ENCODE peak calls at places on chromosomes 1 and 21, in six cellular contexts. I is GM12878, N is tibial artery, Q is upper lobe of right lung, Z is nephron progenitor cell, H is lower leg skin. Y is an unnamed sample.

GRCh38 chr1:56645663-56646330 is 683 bp downstream of the PRKAA2 start:
- DNase-seq in I (no peak), N (peak), Q (no peak), Z (peak), H (no peak), Y (peak)

GRCh38 chr1:111733183-111733995 is 5.8 kb downstream of the INKA2 start:
- DNase-seq in I (no peak), N (peak), Q (no peak), Z (peak), H (peak), Y (peak)

GRCh38 chr1:111789077-111789476 is 33.4 kb downstream of the DDX20 start:
- DNase-seq in I (no peak), N (no peak), Q (no peak), Z (no peak), H (no peak), Y (peak)

GRCh38 chr1:225754940-225755635 is 22.5 kb upstream of the SRP9 start:
- DNase-seq in I (no peak), N (no peak), Q (no peak), Z (no peak), H (no peak), Y (no peak)

GRCh38 chr1:169115891-169116585 is 9.5 kb downstream of the ATP1B1 start:
- DNase-seq in I (peak), N (peak), Q (peak), Z (no peak), H (peak), Y (peak)

GRCh38 chr21:44952116-44952928 is 12.5 kb downstream of the SLX9 start:
- DNase-seq in I (no peak), N (peak), Q (peak), Z (no peak), H (no peak), Y (peak)

GRCh38 chr21:26140185-26140584 is 30.4 kb downstream of the APP start:
- DNase-seq in I (no peak), N (peak), Q (no peak), Z (no peak), H (no peak), Y (no peak)

GRCh38 chr1:21072721-21073120 is 104.0 kb downstream of the EIF4G3 start:
- DNase-seq in I (no peak), N (no peak), Q (no peak), Z (no peak), H (no peak), Y (no peak)

GRCh38 chr1:154157520-154158306 is 2.8 kb upstream of the NUP210L start:
- DNase-seq in I (peak), N (no peak), Q (no peak), Z (no peak), H (no peak), Y (no peak)

GRCh38 chr1:78722947-78723346 is 73.3 kb downstream of the IFI44 start:
- DNase-seq in I (no peak), N (no peak), Q (no peak), Z (no peak), H (no peak), Y (no peak)

GRCh38 chr1:10620776-10621175 is 146.0 kb downstream of the PEX14 start:
- DNase-seq in I (no peak), N (no peak), Q (peak), Z (no peak), H (peak), Y (no peak)

GRCh38 chr1:234600418-234601216 is 9.4 kb downstream of the IRF2BP2 start:
- DNase-seq in I (no peak), N (no peak), Q (no peak), Z (no peak), H (peak), Y (no peak)

GRCh38 chr1:32716312-32717126 is 13.9 kb upstream of the SYNC start:
- DNase-seq in I (no peak), N (no peak), Q (peak), Z (peak), H (peak), Y (peak)

GRCh38 chr1:230868736-230869385 is 540 bp upstream of the C1orf198 start:
- DNase-seq in I (no peak), N (peak), Q (peak), Z (peak), H (no peak), Y (peak)

GRCh38 chr1:246373828-246374569 is 133.1 kb downstream of the SMYD3 start:
- DNase-seq in I (no peak), N (no peak), Q (no peak), Z (no peak), H (no peak), Y (no peak)

GRCh38 chr1:162548170-162548569 is 13.4 kb upstream of the UAP1 start:
- DNase-seq in I (no peak), N (peak), Q (no peak), Z (no peak), H (peak), Y (no peak)

GRCh38 chr1:110513511-110513910 is 5.5 kb downstream of the KCNA10 start:
- DNase-seq in I (no peak), N (no peak), Q (no peak), Z (no peak), H (no peak), Y (peak)

GRCh38 chr1:32878183-32878582 is 7.5 kb upstream of the FNDC5 start:
- DNase-seq in I (no peak), N (no peak), Q (no peak), Z (no peak), H (no peak), Y (no peak)

GRCh38 chr1:213070399-213070798 is 19.4 kb downstream of the RPS6KC1 start:
- DNase-seq in I (peak), N (no peak), Q (no peak), Z (no peak), H (no peak), Y (no peak)

GRCh38 chr1:110356379-110356778 is 17.2 kb downstream of the RBM15 start:
- DNase-seq in I (no peak), N (no peak), Q (no peak), Z (no peak), H (no peak), Y (no peak)

GRCh38 chr1:156421062-156421938 is 52.3 kb downstream of the RHBG start:
- DNase-seq in I (peak), N (peak), Q (peak), Z (peak), H (peak), Y (peak)

GRCh38 chr1:12460911-12461621 is 156.9 kb downstream of the DHRS3 start:
- DNase-seq in I (no peak), N (peak), Q (no peak), Z (no peak), H (peak), Y (no peak)

GRCh38 chr1:48160486-48161132 is 61.9 kb upstream of the SLC5A9 start:
- DNase-seq in I (no peak), N (no peak), Q (peak), Z (no peak), H (no peak), Y (no peak)

GRCh38 chr1:206002833-206003532 is at the start of gene RAB7B:
- DNase-seq in I (no peak), N (peak), Q (peak), Z (no peak), H (peak), Y (no peak)

GRCh38 chr1:66374561-66375111 is 159.3 kb upstream of the SGIP1 start:
- DNase-seq in I (peak), N (no peak), Q (no peak), Z (no peak), H (no peak), Y (no peak)

GRCh38 chr1:221912230-221912629 is 170.3 kb upstream of the DUSP10 start:
- DNase-seq in I (no peak), N (no peak), Q (no peak), Z (no peak), H (no peak), Y (no peak)

GRCh38 chr1:204498980-204499379 is 4.4 kb upstream of the PIK3C2B start:
- DNase-seq in I (no peak), N (no peak), Q (no peak), Z (no peak), H (no peak), Y (no peak)

GRCh38 chr1:111639602-111640198 is 20.1 kb downstream of the RAP1A start:
- DNase-seq in I (no peak), N (no peak), Q (no peak), Z (no peak), H (no peak), Y (no peak)

GRCh38 chr1:235557495-235557894 is 53.2 kb upstream of the B3GALNT2 start:
- DNase-seq in I (no peak), N (no peak), Q (no peak), Z (peak), H (peak), Y (peak)

GRCh38 chr1:183711691-183712401 is 58.7 kb upstream of the APOBEC4 start:
- DNase-seq in I (no peak), N (no peak), Q (no peak), Z (no peak), H (no peak), Y (no peak)

GRCh38 chr21:39071623-39072214 is 111.5 kb downstream of the PSMG1 start:
- DNase-seq in I (no peak), N (no peak), Q (no peak), Z (no peak), H (no peak), Y (no peak)

GRCh38 chr1:77757616-77758015 is 2.0 kb downstream of the USP33 start:
- DNase-seq in I (no peak), N (no peak), Q (no peak), Z (no peak), H (no peak), Y (no peak)

GRCh38 chr1:242523968-242524570 is 428 bp downstream of the PLD5 start:
- DNase-seq in I (no peak), N (no peak), Q (peak), Z (peak), H (no peak), Y (peak)

GRCh38 chr1:240287722-240288121 is 196.0 kb downstream of the FMN2 start:
- DNase-seq in I (no peak), N (no peak), Q (no peak), Z (no peak), H (no peak), Y (no peak)

GRCh38 chr1:235910357-235911299 is 43.9 kb upstream of the LYST start:
- DNase-seq in I (no peak), N (peak), Q (no peak), Z (peak), H (peak), Y (no peak)

GRCh38 chr1:106755682-106756406 is 300.6 kb upstream of the PRMT6 start:
- DNase-seq in I (no peak), N (no peak), Q (no peak), Z (no peak), H (no peak), Y (no peak)

GRCh38 chr1:20200966-20201365 is 14.6 kb upstream of the PLA2G2C start:
- DNase-seq in I (no peak), N (no peak), Q (no peak), Z (no peak), H (no peak), Y (no peak)

GRCh38 chr1:89025928-89026327 is 3.3 kb upstream of the GBP3 start:
- DNase-seq in I (no peak), N (no peak), Q (no peak), Z (no peak), H (no peak), Y (no peak)

GRCh38 chr21:26070822-26071425 is 99.6 kb downstream of the APP start:
- DNase-seq in I (no peak), N (no peak), Q (no peak), Z (peak), H (no peak), Y (no peak)

GRCh38 chr1:152842556-152842955 is at the start of gene LCE6A:
- DNase-seq in I (no peak), N (no peak), Q (no peak), Z (no peak), H (no peak), Y (no peak)
- TF ChIP-seq CTCF in I (no peak), N (no peak), Q (no peak), Z (no peak), H (no peak), Y (no peak)

GRCh38 chr1:2404890-2405511 is 7.4 kb downstream of the PEX10 start:
- DNase-seq in I (no peak), N (no peak), Q (no peak), Z (no peak), H (no peak), Y (no peak)

GRCh38 chr1:2405588-2406295 is 6.6 kb downstream of the PEX10 start:
- DNase-seq in I (no peak), N (no peak), Q (no peak), Z (no peak), H (no peak), Y (no peak)

GRCh38 chr1:2407166-2407990 is 5.0 kb downstream of the PEX10 start:
- DNase-seq in I (no peak), N (no peak), Q (no peak), Z (no peak), H (no peak), Y (no peak)

GRCh38 chr1:2407991-2408275 is 4.4 kb downstream of the PEX10 start:
- DNase-seq in I (no peak), N (no peak), Q (no peak), Z (no peak), H (no peak), Y (no peak)

DNA sequence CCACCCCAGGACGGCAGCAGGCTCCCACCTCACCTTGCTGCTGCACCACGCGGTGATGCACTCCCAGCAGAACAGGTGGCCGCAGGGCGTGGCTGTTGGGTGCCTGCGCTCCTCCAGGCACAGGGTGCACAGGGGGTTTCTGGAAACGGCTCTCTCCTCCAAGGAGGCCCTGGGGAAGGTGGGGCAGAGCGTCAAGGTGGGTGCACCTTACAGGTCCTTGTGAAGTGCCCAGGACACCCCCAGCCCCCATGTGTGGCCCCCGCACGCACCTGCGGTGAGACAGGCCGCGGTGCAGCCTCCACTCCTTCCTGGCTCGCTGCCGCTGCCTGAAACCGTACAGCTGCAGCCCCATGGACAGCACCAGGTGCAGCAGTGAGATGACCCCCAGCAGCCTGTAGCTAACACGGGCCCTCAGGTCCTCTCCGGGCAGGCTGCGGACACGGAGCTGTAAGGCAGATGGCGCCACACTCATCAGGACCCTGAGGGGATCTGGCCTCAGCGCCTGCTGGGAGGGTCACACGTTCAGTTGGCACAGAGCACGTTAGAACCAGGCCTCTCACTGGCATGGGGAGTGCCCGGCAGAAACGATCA is 5.8 kb downstream of the PEX10 start:
- DNase-seq in I (no peak), N (no peak), Q (no peak), Z (no peak), H (no peak), Y (peak)
- TF ChIP-seq CTCF in I (no peak), N (no peak), Q (no peak), Z (no peak), H (no peak), Y (no peak)

GRCh38 chr1:70896224-70896623 is 151.4 kb downstream of the PTGER3 start:
- DNase-seq in I (no peak), N (no peak), Q (no peak), Z (no peak), H (no peak), Y (no peak)
- TF ChIP-seq CTCF in I (peak), N (no peak), Q (no peak), Z (peak), H (no peak), Y (no peak)

DNA sequence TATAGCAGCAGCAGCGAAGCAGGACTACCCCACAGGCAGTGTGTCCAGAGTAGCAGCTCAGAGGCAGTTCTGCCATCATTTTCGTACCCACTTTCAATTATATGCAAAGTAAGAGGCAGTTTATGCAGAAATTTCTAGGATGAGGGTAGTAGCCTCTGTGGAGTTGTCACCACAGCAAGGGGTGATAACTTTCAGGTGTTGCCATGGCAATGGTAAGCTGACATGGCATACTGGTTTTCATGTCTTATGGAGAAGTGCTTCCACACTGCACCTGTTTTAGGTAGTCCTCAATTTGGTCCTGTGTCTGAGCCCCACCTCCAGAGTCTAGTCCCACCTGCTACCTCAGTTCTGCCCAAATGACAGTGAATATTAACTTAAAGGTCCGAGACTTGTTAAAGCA is 133.3 kb upstream of the SYT6 start:
- DNase-seq in I (no peak), N (no peak), Q (no peak), Z (no peak), H (no peak), Y (no peak)
- TF ChIP-seq CTCF in I (no peak), N (no peak), Q (no peak), Z (no peak), H (no peak), Y (no peak)

DNA sequence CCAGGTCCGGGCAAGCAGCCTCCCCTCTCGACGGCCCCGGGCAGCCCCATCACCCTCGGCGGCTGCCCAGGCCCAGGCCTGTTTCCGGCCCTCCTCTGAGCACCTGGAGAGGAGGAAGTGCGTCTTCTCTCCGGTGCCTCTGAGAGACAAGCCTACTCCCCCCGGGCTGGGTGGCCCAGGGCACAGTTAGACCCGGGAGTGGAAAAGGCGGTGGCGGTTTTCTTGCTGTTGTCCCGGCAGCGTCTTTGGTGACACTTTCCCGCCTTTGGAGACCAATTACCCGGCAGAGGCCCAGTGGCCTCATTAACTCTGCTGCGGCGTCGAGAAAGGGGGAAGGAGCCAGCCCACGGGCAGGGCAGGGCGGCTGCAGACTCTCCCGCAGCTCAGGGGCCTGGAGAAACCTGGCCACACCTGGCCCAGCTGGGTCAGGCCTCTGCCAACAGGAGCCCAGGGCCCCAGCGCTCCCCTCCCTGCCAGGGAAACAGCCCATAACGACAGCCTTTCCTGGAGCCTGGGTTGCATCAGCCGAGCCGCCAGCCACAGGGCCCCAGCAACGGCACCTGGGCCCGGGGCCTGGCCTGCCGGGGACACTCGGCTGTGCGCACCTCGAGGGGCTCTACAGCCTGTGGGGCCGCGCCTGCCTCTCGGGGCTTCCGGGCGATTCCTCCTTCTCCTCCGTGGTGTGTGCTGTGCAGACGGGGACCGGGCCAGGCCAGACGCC is 28.4 kb upstream of the C1orf159 start:
- DNase-seq in I (no peak), N (no peak), Q (peak), Z (no peak), H (no peak), Y (no peak)
- TF ChIP-seq CTCF in I (no peak), N (no peak), Q (no peak), Z (no peak), H (no peak), Y (no peak)